ENCODE peak calls at places on chromosomes 7 and 10, in six cellular contexts. F is H7; I is foreskin fibroblast; L is cardiac septum; J is LoVo; K is activated T-cell treated with anti-CD3 and anti-CD28 coated beads, Interleukin-2, amount 50 U/mL, for 48 hours. X is an unnamed sample.

GRCh38 chr7:111877931-111878330 is 315.6 kb upstream of the IMMP2L start:
- DNase-seq in F (no peak), J (no peak), I (no peak), K (no peak), L (no peak), X (no peak)

GRCh38 chr7:100687261-100687660 is 6.8 kb downstream of the GIGYF1 start:
- DNase-seq in I (no peak), J (no peak), L (no peak), F (peak; percentile 56), K (no peak), X (no peak)

GRCh38 chr10:18684953-18685352 is 25.7 kb downstream of the ARL5B start:
- DNase-seq in L (no peak), K (no peak), J (no peak), F (no peak), I (no peak), X (no peak)

GRCh38 chr7:514651-515598 is 4.7 kb downstream of the PDGFA start:
- DNase-seq in K (peak; percentile 61), J (no peak), F (peak; percentile 82), L (no peak), I (no peak), X (peak; percentile 73)

GRCh38 chr10:61452655-61453641 is at the start of gene TMEM26:
- DNase-seq in F (peak; percentile 72), I (peak; percentile 60), J (no peak), L (no peak), K (no peak), X (peak; percentile 77)

GRCh38 chr10:31677198-31678138 is 251.2 kb downstream of the ARHGAP12 start:
- DNase-seq in K (no peak), J (no peak), F (peak; percentile 19), I (no peak), L (no peak), X (peak; percentile 83)

GRCh38 chr10:50621981-50622496 is 1.7 kb downstream of the SGMS1 start:
- DNase-seq in J (peak; percentile 88), I (peak; percentile 98), L (peak; percentile 97), K (peak; percentile 61), F (peak; percentile 61), X (peak; percentile 62)

GRCh38 chr10:17954856-17955255 is 3.1 kb downstream of the SLC39A12 start:
- DNase-seq in F (no peak), K (no peak), L (no peak), J (no peak), I (peak; percentile 20), X (no peak)

GRCh38 chr10:131936756-131937155 is 35.9 kb downstream of the PPP2R2D start:
- DNase-seq in J (no peak), K (no peak), I (no peak), F (no peak), L (peak; percentile 55), X (no peak)

GRCh38 chr10:124392651-124393342 is 25.9 kb downstream of the OAT start:
- DNase-seq in K (no peak), I (no peak), L (peak; percentile 60), J (no peak), F (peak; percentile 30), X (no peak)

GRCh38 chr7:138773176-138773575 is 24.6 kb upstream of the TMEM213 start:
- DNase-seq in L (no peak), K (no peak), J (no peak), F (no peak), I (no peak), X (no peak)

GRCh38 chr10:18303851-18304800 is 163.9 kb downstream of the CACNB2 start:
- DNase-seq in I (no peak), K (no peak), F (no peak), J (no peak), L (no peak), X (no peak)

GRCh38 chr7:101378808-101379207 is 16.1 kb downstream of the COL26A1 start:
- DNase-seq in J (no peak), I (peak; percentile 31), K (no peak), L (no peak), F (peak; percentile 62), X (peak; percentile 79)

GRCh38 chr10:78214931-78215330 is 181.3 kb downstream of the RPS24 start:
- DNase-seq in F (no peak), L (no peak), I (no peak), K (no peak), J (no peak), X (no peak)

GRCh38 chr7:74312418-74313021 is 23.3 kb downstream of the CLIP2 start:
- DNase-seq in I (no peak), L (no peak), J (peak; percentile 24), K (no peak), F (peak; percentile 58), X (no peak)

GRCh38 chr10:132630156-132630555 is 92.6 kb downstream of the INPP5A start:
- DNase-seq in K (no peak), F (no peak), J (no peak), L (no peak), I (no peak), X (no peak)

GRCh38 chr7:116934580-116934979 is 18.7 kb upstream of the ST7 start:
- DNase-seq in F (no peak), I (no peak), J (no peak), K (no peak), L (no peak), X (no peak)

GRCh38 chr7:39416866-39417265 is 149.3 kb upstream of the YAE1 start:
- DNase-seq in L (no peak), K (no peak), J (no peak), F (no peak), I (no peak), X (no peak)

GRCh38 chr10:34650156-34650555 is 164.9 kb downstream of the PARD3 start:
- DNase-seq in I (no peak), F (no peak), L (no peak), J (no peak), K (no peak), X (no peak)

GRCh38 chr10:130234171-130234965 is 98.2 kb downstream of the GLRX3 start:
- DNase-seq in F (no peak), J (no peak), K (no peak), I (no peak), L (peak; percentile 63), X (peak; percentile 20)

GRCh38 chr10:61943699-61944444 is 42.4 kb downstream of the ARID5B start:
- DNase-seq in L (no peak), I (peak; percentile 50), J (peak; percentile 46), F (no peak), K (no peak), X (no peak)

GRCh38 chr7:131196808-131197207 is 130.9 kb upstream of the MKLN1 start:
- DNase-seq in J (no peak), L (no peak), F (no peak), I (peak; percentile 63), K (no peak), X (no peak)

GRCh38 chr7:116912269-116912909 is 40.9 kb upstream of the ST7 start:
- DNase-seq in I (peak; percentile 25), F (no peak), K (no peak), L (no peak), J (no peak), X (no peak)